ENCODE peak calls at places on chromosomes 4 and X, in four cellular contexts. N is RWPE2, R is WERI-Rb-1, Y is H1. L is an unnamed sample.

GRCh38 chrX:139199945-139200344 is 330.6 kb upstream of the F9 start:
- DNase-seq in R (no peak), N (no peak), Y (no peak), L (no peak)

GRCh38 chr4:87857789-87858188 is 25.0 kb downstream of the MEPE start:
- DNase-seq in N (no peak), R (no peak), Y (no peak), L (no peak)

GRCh38 chr4:56850910-56851309 is 29.4 kb upstream of the SPINK2 start:
- DNase-seq in Y (no peak), N (no peak), R (no peak), L (no peak)

GRCh38 chr4:51995647-51996046 is 24.5 kb downstream of the LRRC66 start:
- DNase-seq in R (no peak), Y (no peak), N (no peak), L (no peak)

GRCh38 chr4:3880595-3881120 is 114.5 kb downstream of the ADRA2C start:
- DNase-seq in N (no peak), R (peak; percentile 87), Y (peak; percentile 60), L (peak; percentile 86)

GRCh38 chr4:143292858-143293257 is 43.8 kb upstream of the GAB1 start:
- DNase-seq in R (no peak), N (no peak), Y (no peak), L (no peak)

GRCh38 chrX:122771933-122772332 is 412.1 kb upstream of the GRIA3 start:
- DNase-seq in Y (no peak), R (no peak), N (no peak), L (no peak)

GRCh38 chr4:15897577-15897976 is 41.0 kb downstream of the FGFBP1 start:
- DNase-seq in Y (no peak), R (no peak), N (no peak), L (no peak)

GRCh38 chr4:19930742-19931141 is 321.0 kb upstream of the SLIT2 start:
- DNase-seq in N (no peak), R (no peak), Y (no peak), L (no peak)

GRCh38 chr4:160319221-160319867 is 1216.5 kb downstream of the RAPGEF2 start:
- DNase-seq in R (no peak), N (peak; percentile 69), Y (no peak), L (peak; percentile 26)

GRCh38 chr4:183471960-183472708 is 27.7 kb downstream of the CDKN2AIP start:
- DNase-seq in R (peak; percentile 90), Y (peak; percentile 27), N (peak; percentile 77), L (peak; percentile 85)

DNA sequence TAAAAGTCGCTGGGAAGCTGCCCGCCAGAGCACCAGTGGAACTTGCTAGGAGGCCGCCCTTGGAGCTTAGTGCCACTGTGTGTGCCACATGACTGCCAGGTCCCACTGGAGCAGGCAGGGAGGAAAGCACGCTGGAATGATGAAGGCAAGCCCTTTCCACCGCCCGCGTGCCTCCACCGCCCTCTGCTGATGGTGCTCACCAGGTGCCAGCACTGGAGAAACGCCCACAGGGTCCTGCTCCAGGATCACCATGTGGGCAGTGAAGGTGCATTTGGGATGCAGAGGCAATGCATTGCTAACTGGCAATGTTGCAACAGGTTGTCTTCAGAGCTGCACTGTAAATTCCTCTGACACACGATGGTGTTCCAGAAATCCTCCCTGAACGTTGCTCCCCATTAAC is 76.3 kb downstream of the SHROOM2 start:
- DNase-seq in N (no peak), Y (no peak), R (no peak), L (no peak)
- TF ChIP-seq CTCF in N (no peak), Y (peak; percentile 47), R (peak; percentile 17), L (no peak)

DNA sequence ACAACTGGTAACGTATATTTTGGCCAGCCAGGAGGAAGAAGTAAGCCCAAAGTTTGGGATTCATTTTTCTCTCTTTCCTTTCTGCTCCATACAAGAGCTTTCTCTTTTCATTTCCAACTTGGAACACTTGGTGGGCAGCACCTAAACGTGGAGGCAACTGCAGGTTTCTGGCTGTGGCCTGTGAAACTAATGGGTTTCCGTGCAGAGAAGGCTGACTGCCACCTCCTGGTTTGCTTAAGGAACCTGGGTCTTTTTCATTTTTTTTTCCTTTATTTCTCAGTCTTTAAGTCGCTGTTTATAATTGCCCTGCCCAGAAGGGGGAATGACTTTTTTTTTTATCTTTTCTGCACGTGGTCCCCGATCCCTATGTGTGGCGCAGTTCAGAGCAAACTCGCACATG is 15.4 kb downstream of the ZNF718 start:
- DNase-seq in R (no peak), Y (no peak), N (no peak), L (no peak)
- H3K9me3 ChIP-seq in R (peaks cover 12% of the 10 kb centered on the region), Y (peaks cover 9% of the 10 kb centered on the region), N (peaks cover 54% of the 10 kb centered on the region), L (peaks cover 92% of the 10 kb centered on the region)

GRCh38 chr4:7460591-7460990 is 25.9 kb upstream of the PSAPL1 start:
- DNase-seq in R (peak; percentile 68), N (no peak), Y (no peak), L (no peak)

GRCh38 chr4:7459471-7459870 is 24.7 kb upstream of the PSAPL1 start:
- DNase-seq in N (no peak), Y (no peak), R (no peak), L (no peak)

GRCh38 chr4:7463584-7464258 is 29.0 kb upstream of the PSAPL1 start:
- DNase-seq in R (no peak), N (no peak), Y (no peak), L (no peak)

GRCh38 chr4:7462509-7462971 is 27.8 kb upstream of the PSAPL1 start:
- DNase-seq in R (peak; percentile 65), Y (peak; percentile 19), N (no peak), L (no peak)

GRCh38 chr4:7461171-7461570 is 26.4 kb upstream of the PSAPL1 start:
- DNase-seq in N (no peak), R (no peak), Y (no peak), L (no peak)
- TF ChIP-seq CTCF in N (no peak), R (peak; percentile 7), Y (peak; percentile 33), L (no peak)

GRCh38 chrX:40097492-40098263 is at the start of gene BCOR:
- DNase-seq in Y (no peak), R (peak; percentile 81), N (no peak), L (peak; percentile 81)

GRCh38 chrX:40100537-40101429 is 3.0 kb upstream of the BCOR start:
- DNase-seq in R (peak; percentile 60), N (no peak), Y (no peak), L (no peak)

GRCh38 chrX:40098264-40099045 is 697 bp upstream of the BCOR start:
- DNase-seq in N (no peak), Y (no peak), R (peak; percentile 47), L (peak; percentile 82)

GRCh38 chrX:40100141-40100536 is 2.4 kb upstream of the BCOR start:
- DNase-seq in N (no peak), Y (no peak), R (no peak), L (no peak)

DNA sequence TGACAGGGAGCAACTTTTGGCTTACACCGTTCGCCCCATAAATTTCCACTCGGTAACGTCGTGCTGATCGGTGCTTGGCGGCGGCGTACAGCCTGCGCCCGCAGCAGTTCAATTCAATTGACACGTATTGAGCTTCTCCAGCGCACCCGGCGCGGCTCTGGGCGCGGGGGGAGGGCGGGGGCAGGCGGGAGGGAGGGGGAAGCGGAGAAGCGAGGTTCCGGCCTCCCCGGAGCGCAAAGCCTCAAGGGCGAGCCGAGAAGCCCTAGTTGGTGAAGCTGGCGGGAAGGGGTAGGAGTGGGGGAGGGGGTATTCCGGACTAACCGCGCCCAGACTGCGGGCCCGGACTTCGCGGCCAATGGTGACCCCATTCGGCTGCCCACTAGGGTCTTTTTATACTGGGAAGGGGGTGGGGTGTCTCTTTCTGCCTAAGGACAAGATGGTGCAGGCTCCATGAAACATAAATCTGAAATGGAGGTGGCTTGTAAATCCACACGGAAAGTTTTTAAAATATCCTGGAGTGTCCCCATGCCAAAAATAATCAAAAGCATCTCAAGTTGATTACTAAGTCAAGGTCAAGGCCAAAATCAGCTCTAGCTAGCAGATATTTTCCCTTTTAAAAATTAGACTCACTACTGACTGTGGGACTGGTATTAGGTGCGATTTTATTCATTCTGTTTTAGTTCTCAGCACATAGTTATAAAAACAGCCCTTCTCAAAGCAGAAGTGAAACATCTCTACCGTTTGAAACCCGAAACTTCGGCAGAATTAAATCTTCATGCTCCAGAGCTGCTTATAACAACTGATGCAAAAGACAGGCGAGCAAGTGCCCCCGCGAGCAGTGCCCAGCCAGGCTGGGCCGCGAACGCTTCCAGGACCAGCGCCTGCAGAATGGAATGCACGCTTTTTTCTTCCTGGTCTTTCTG is 1.5 kb upstream of the BCOR start:
- DNase-seq in N (no peak), R (peak; percentile 87), Y (no peak), L (no peak)
- H3K9me3 ChIP-seq in N (no peaks in the 10 kb centered on the region), R (peaks cover 21% of the 10 kb centered on the region), Y (no peaks in the 10 kb centered on the region), L (no peaks in the 10 kb centered on the region)

L was measured in A673.